ENCODE peak calls at places on chromosomes 4 and X, in six cellular contexts. D is CD8-positive, alpha-beta memory T cell; X is left ventricle myocardium inferior; L is heart left ventricle; V is HL-60; T is tibial nerve. G is an unnamed sample.

GRCh38 chr4:87975466-87975865 is at the start of gene SPP1:
- DNase-seq in D (no peak), X (no peak), L (no peak), V (peak), T (no peak), G (no peak)

GRCh38 chr4:145840162-145840768 is 98.4 kb downstream of the ZNF827 start:
- DNase-seq in D (peak), X (no peak), L (no peak), V (peak), T (no peak), G (no peak)

GRCh38 chr4:71713611-71714203 is 70.2 kb downstream of the GC start:
- DNase-seq in D (peak), X (no peak), L (no peak), V (peak), T (no peak), G (no peak)

GRCh38 chr4:85761803-85762202 is 286.9 kb downstream of the ARHGAP24 start:
- DNase-seq in D (no peak), X (no peak), L (peak), V (no peak), T (peak), G (no peak)

GRCh38 chr4:153318696-153319320 is 25.7 kb upstream of the MND1 start:
- DNase-seq in D (peak), X (no peak), L (no peak), V (no peak), T (no peak), G (no peak)

GRCh38 chr4:77911091-77911490 is 48.5 kb downstream of the MRPL1 start:
- DNase-seq in D (no peak), X (no peak), L (no peak), V (no peak), T (no peak), G (no peak)

GRCh38 chrX:24204331-24204730 is 54.8 kb downstream of the ZFX start:
- DNase-seq in D (no peak), X (no peak), L (no peak), V (no peak), T (no peak), G (no peak)

GRCh38 chrX:78643874-78644273 is 15.3 kb downstream of the RTL3 start:
- DNase-seq in D (peak), X (no peak), L (no peak), V (no peak), T (no peak), G (no peak)

GRCh38 chrX:29478336-29479069 is 736.9 kb upstream of the MAGEB2 start:
- DNase-seq in D (no peak), X (no peak), L (no peak), V (no peak), T (no peak), G (no peak)

GRCh38 chr4:149781150-149781549 is 34.5 kb downstream of the IQCM start:
- DNase-seq in D (no peak), X (no peak), L (no peak), V (no peak), T (no peak), G (no peak)

GRCh38 chrX:74251006-74251930 is 52.7 kb upstream of the ZCCHC13 start:
- DNase-seq in D (no peak), X (no peak), L (no peak), V (peak), T (no peak), G (no peak)

DNA sequence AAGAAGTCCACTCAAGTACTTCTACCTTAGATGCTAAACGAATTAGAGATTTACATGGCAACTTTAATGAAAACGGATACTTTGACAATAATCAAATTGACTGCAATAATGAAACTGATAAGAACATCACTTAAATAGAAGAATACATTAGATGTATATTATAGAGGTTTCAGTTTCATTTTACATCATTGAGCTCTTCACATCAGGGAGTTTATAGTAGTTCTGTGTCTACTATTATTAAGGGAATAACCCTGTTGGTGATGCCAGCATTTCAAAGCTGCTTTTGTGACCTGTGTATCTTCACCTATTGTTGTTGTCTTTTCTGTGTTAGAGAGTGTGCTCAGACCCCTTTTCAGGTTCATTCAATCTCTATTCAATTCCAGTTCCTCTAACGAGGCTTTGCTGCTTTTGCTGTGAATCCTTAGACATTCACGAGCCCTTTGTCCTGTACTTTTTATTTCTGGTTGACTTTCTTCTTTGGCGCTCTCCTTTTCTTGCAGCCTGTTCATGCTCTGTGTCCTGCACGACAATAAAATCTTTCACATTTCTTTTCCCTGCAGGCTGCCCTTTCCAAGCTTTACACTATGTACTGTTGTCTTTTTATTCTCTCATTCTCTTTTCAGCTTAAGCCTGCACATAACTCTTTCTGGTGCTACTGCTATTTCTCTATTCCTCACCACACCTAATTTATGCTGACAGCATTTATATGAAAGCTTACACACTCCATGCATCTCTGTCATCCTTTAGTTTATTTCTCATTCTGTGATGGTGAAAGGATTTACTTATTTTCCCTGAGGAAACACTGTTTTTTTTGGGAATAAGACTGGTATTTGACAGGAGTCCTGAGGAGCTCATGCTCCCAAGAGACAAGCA is 232.1 kb downstream of the CPE start:
- DNase-seq in D (no peak), X (no peak), L (no peak), V (no peak), T (no peak), G (no peak)
- H3K4me3 ChIP-seq in D (no peak), X (peak), L (peak), V (no peak), T (no peak), G (no peak)

DNA sequence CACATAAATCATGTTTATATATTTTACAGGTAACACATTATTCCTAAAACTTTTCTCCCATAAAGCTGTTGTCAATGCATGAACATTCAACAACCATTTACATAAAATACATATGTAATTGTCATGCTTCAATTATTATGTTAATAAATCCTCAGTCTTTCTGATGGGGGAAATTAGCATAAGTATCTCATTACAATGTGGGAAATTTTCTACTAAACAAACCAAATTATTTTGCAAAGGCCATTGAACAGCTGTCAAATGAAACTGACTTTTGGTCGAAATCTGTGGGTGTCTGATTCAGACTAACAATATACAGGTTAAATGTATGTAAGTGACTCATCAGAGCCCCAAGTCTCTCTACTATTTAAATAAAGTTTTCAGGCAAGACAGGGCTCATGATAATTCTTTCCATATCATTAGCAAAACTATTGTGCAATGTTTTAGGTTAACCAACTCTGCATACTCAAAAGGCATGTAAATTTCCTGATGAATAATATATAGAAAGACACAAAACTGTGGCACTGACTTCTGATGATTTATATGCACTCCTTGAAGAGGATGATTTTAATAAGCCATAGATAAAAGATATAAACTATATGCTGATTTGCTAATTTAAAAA is 795.3 kb upstream of the AADAT start:
- DNase-seq in D (no peak), X (no peak), L (no peak), V (no peak), T (no peak), G (no peak)
- H3K4me3 ChIP-seq in D (no peak), X (no peak), L (no peak), V (no peak), T (no peak), G (no peak)

GRCh38 chrX:115595049-115595448 is 34.1 kb downstream of the PLS3 start:
- DNase-seq in D (no peak), X (no peak), L (no peak), V (no peak), T (no peak), G (no peak)
- H3K4me3 ChIP-seq in D (no peak), X (peak), L (peak), V (no peak), T (no peak), G (no peak)

GRCh38 chr4:94453534-94453963 is 1.8 kb downstream of the PDLIM5 start:
- DNase-seq in D (no peak), X (no peak), L (no peak), V (no peak), T (no peak), G (no peak)
- H3K4me3 ChIP-seq in D (no peak), X (peak), L (peak), V (no peak), T (peak), G (peak)

GRCh38 chr4:175906397-175906796 is 94.3 kb upstream of the GPM6A start:
- DNase-seq in D (no peak), X (no peak), L (no peak), V (no peak), T (no peak), G (no peak)

DNA sequence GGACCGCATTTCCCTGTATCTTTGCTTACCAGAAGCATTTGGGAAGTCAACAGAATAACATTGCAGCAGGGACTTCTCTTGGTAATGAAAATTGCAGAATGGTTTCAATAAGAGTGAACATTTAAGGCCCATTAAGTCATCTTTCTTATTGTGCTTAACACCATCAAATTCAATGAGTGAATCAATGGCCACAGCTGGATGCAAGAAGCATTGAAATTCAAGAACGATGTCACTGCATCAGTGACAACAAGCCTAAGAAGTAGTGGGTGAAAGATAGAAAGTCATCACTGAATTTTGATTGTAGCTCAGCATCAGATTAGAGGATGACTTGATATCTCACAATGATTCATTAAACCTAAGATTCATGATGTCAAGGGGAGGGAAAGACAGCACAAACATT is 93.9 kb upstream of the GPM6A start:
- DNase-seq in D (no peak), X (no peak), L (no peak), V (no peak), T (no peak), G (no peak)
- H3K4me3 ChIP-seq in D (no peak), X (no peak), L (no peak), V (no peak), T (no peak), G (no peak)

GRCh38 chr4:144648042-144648441 is 2.1 kb downstream of the HHIP start:
- DNase-seq in D (no peak), X (no peak), L (no peak), V (no peak), T (no peak), G (no peak)
- H3K4me3 ChIP-seq in D (no peak), X (no peak), L (no peak), V (no peak), T (no peak), G (no peak)

DNA sequence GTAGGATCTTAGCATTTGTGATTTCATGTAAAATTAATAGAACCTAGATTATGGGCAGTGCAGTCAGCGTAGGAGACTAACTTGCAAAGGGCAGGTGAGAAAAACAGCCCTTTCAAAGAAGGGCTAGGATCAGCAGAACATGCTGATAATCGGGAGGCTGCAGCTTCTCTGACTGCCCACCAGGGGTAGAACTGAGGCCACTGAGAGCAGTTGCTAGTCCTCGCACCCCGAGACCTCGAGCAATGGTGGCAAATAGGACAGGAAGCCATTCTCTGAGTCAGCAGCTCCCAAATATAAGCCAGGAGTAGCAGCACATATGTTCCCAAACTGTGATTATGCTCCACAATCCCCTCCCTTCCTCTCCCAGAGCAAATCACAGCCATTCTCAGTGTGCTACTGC is 186.4 kb downstream of the MSL3 start:
- DNase-seq in D (no peak), X (no peak), L (no peak), V (no peak), T (no peak), G (no peak)
- H3K4me3 ChIP-seq in D (no peak), X (no peak), L (no peak), V (no peak), T (no peak), G (no peak)

GRCh38 chr4:98661356-98662054 is 3.1 kb upstream of the TSPAN5 start:
- DNase-seq in D (no peak), X (no peak), L (no peak), V (no peak), T (no peak), G (no peak)
- H3K4me3 ChIP-seq in D (no peak), X (no peak), L (no peak), V (no peak), T (no peak), G (no peak)